ENCODE peak calls at places on chromosomes 2 and 18, in six cellular contexts. Y is IMR-90, Z is neuronal stem cell, W is mesenchymal stem cell, A is mesendoderm, N is H9. O is an unnamed sample.

GRCh38 chr18:48560491-48560890 is 21.7 kb downstream of the CTIF start:
- DNase-seq in A (no peak), Z (no peak), N (no peak), Y (no peak), W (no peak), O (no peak)

GRCh38 chr2:172364261-172364660 is 63.1 kb upstream of the ITGA6 start:
- DNase-seq in Z (no peak), W (no peak), N (no peak), Y (no peak), A (no peak), O (no peak)

GRCh38 chr2:42645551-42645950 is 77.1 kb downstream of the MTA3 start:
- DNase-seq in A (no peak), N (no peak), Y (no peak), Z (no peak), W (no peak), O (no peak)

GRCh38 chr18:43571078-43571689 is 293.9 kb upstream of the SYT4 start:
- DNase-seq in A (peak), W (peak), Y (peak), N (no peak), Z (peak), O (peak)

GRCh38 chr2:197975956-197976519 is 171.6 kb downstream of the PLCL1 start:
- DNase-seq in A (no peak), Z (no peak), Y (no peak), W (no peak), N (no peak), O (no peak)

GRCh38 chr2:52395912-52396311 is 1364.0 kb upstream of the NRXN1 start:
- DNase-seq in A (no peak), Y (peak), N (no peak), W (peak), Z (no peak), O (no peak)

GRCh38 chr2:2575870-2576386 is 244.9 kb upstream of the MYT1L start:
- DNase-seq in Z (no peak), N (no peak), Y (no peak), A (no peak), W (no peak), O (no peak)

GRCh38 chr2:209901187-209901586 is 101.3 kb upstream of the RPE start:
- DNase-seq in N (no peak), Y (no peak), Z (no peak), W (no peak), A (no peak), O (no peak)

DNA sequence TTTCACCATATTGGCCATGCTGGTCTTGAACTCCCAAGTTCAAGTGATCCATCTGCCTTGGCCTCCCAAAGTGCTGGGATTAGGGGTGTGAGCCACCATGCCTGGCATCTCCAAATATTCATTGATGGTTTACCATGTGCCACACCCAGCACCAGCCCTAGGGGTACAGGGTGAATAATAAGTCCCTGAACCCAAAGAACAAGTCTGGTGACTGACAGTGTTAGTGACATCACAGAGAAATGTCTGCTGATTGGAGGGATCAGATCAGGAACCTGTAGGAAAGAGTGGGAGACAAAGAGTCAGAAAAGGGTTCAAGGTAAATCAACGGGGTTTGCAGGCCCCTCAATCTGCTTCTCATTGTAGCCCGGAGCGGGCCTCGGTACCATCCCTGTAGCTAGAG is 118.4 kb upstream of the NABP1 start:
- DNase-seq in W (no peak), N (no peak), Y (no peak), A (no peak), Z (no peak), O (no peak)
- H2BK120ac ChIP-seq in W (no peak), N (no peak), Y (no peak), A (no peak), Z (no peak), O (no peak)

GRCh38 chr2:135150711-135151110 is 98.6 kb downstream of the RAB3GAP1 start:
- DNase-seq in N (no peak), Z (no peak), A (no peak), W (peak), Y (no peak), O (no peak)
- H2BK120ac ChIP-seq in N (no peak), Z (no peak), A (no peak), W (no peak), Y (no peak), O (no peak)

DNA sequence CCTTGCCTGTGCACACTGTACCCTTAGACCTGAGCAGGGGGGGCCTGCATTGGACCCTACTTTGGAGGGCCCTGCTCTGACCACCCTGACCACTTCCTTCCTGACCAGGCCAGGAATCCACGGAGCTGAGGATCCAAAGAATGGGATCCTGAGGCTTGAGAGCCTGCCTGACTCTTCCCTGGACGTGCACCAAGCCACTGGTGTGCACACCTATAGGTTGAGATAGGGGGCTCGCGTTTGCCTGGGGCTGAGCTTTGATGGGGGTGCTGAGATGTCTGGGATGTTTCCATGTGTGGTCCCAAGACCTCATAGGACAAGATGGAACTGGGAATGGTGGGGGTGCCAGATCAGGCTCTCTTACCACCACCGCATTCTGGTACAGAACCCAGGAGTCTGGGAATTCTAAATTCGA is 69.6 kb downstream of the TGOLN2 start:
- DNase-seq in W (no peak), Y (no peak), N (no peak), Z (no peak), A (no peak), O (no peak)
- H2BK120ac ChIP-seq in W (peak), Y (peak), N (peak), Z (no peak), A (no peak), O (peak)

DNA sequence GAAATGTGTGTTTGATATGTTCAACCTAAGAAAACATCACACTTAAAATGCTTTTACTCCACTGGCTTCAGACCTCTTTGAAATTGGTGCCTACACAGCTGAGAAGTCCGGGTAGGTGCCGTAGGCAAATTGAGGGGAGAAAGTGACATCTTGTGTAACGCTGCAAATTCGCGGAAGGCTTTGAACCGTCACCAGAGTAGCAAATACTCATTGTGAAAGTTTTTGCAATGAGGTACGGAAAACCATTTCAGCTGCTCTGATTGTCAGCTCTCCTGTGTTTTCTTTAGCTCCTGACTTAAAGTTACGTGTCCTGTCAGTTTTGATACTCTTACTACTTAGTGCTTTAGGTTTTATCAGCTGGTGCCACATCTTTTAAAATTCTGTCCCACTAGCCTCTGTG is 224.5 kb downstream of the FAM210A start:
- DNase-seq in A (no peak), Y (no peak), N (no peak), Z (no peak), W (no peak), O (no peak)
- H2BK120ac ChIP-seq in A (no peak), Y (no peak), N (no peak), Z (no peak), W (no peak), O (no peak)

GRCh38 chr2:230870544-230871360 is 6.0 kb downstream of the ITM2C start:
- DNase-seq in A (peak), Z (no peak), N (no peak), W (peak), Y (no peak), O (no peak)
- H2BK120ac ChIP-seq in A (no peak), Z (no peak), N (no peak), W (no peak), Y (no peak), O (no peak)

GRCh38 chr2:216773072-216773471 is 77.7 kb upstream of the IGFBP5 start:
- DNase-seq in Z (no peak), N (no peak), A (no peak), Y (no peak), W (no peak), O (no peak)

GRCh38 chr2:216776076-216776726 is 80.9 kb upstream of the IGFBP5 start:
- DNase-seq in Z (no peak), A (no peak), N (no peak), W (no peak), Y (no peak), O (no peak)

GRCh38 chr2:216774620-216775019 is 79.3 kb upstream of the IGFBP5 start:
- DNase-seq in W (peak), Z (no peak), N (no peak), A (no peak), Y (peak), O (no peak)

GRCh38 chr2:216774180-216774579 is 78.8 kb upstream of the IGFBP5 start:
- DNase-seq in A (no peak), N (no peak), Y (no peak), Z (no peak), W (no peak), O (no peak)

GRCh38 chr2:216775043-216775453 is 79.7 kb upstream of the IGFBP5 start:
- DNase-seq in N (no peak), Y (peak), A (peak), Z (no peak), W (peak), O (no peak)
- H2BK120ac ChIP-seq in N (no peak), Y (peak), A (no peak), Z (no peak), W (no peak), O (no peak)

GRCh38 chr2:236603361-236604015 is 33.9 kb downstream of the ACKR3 start:
- DNase-seq in Y (no peak), N (no peak), A (no peak), W (no peak), Z (no peak), O (no peak)
- H2BK120ac ChIP-seq in Y (no peak), N (no peak), A (no peak), W (no peak), Z (no peak), O (no peak)

GRCh38 chr2:152337511-152337903 is 2.5 kb downstream of the FMNL2 start:
- DNase-seq in N (no peak), A (no peak), W (no peak), Y (no peak), Z (no peak), O (no peak)

GRCh38 chr2:152335851-152336102 is 803 bp downstream of the FMNL2 start:
- DNase-seq in N (no peak), Y (no peak), Z (peak), A (no peak), W (no peak), O (no peak)

GRCh38 chr2:152336854-152337510 is 2.0 kb downstream of the FMNL2 start:
- DNase-seq in Y (peak), A (peak), Z (peak), N (peak), W (peak), O (peak)

GRCh38 chr2:152335016-152335850 is at the start of gene FMNL2:
- DNase-seq in Y (peak), N (peak), Z (peak), W (peak), A (peak), O (peak)

GRCh38 chr2:152336103-152336853 is 1.3 kb downstream of the FMNL2 start:
- DNase-seq in Z (peak), A (peak), W (peak), Y (peak), N (peak), O (peak)
- H2BK120ac ChIP-seq in Z (no peak), A (no peak), W (no peak), Y (peak), N (no peak), O (no peak)

O was measured in H1.